ENCODE peak calls at places on chromosomes 2 and 18, in nine cellular contexts. N is RPMI8226; T is activated naive CD4-positive, alpha-beta T cell treated with anti-CD3 and anti-CD28 coated beads, Interleukin-2, amount 50 U/mL, for 16 hours; B is adipocyte; A is NB4; F is ureter; C is retina; W is left ventricle myocardium inferior; U is AG08395. O is an unnamed sample.

GRCh38 chr2:232085179-232085578 is 123.7 kb downstream of the DIS3L2 start:
- DNase-seq in N (no peak), T (no peak), B (no peak), A (peak; percentile 11), F (no peak), C (no peak), W (no peak), U (no peak), O (no peak)

GRCh38 chr2:224039080-224039769 is at the start of gene SERPINE2:
- DNase-seq in N (peak; percentile 44), T (peak; percentile 64), B (peak; percentile 81), A (peak; percentile 62), F (peak; percentile 53), C (peak; percentile 93), W (peak; percentile 57), U (peak; percentile 90), O (peak; percentile 90)

GRCh38 chr18:49819768-49820662 is 6.7 kb upstream of the ACAA2 start:
- DNase-seq in N (peak; percentile 7), T (no peak), B (no peak), A (peak; percentile 23), F (no peak), C (no peak), W (no peak), U (no peak), O (no peak)

GRCh38 chr18:70154591-70155194 is 50.8 kb downstream of the RTTN start:
- DNase-seq in N (no peak), T (no peak), B (peak; percentile 62), A (no peak), F (no peak), C (no peak), W (no peak), U (peak; percentile 59), O (peak; percentile 22)

GRCh38 chr2:135525786-135526185 is 5.2 kb downstream of the ZRANB3 start:
- DNase-seq in N (no peak), T (no peak), B (no peak), A (no peak), F (no peak), C (no peak), W (no peak), U (no peak), O (no peak)

GRCh38 chr2:123207245-123207644 is 817.8 kb upstream of the CNTNAP5 start:
- DNase-seq in N (no peak), T (no peak), B (no peak), A (no peak), F (no peak), C (no peak), W (no peak), U (no peak), O (no peak)

GRCh38 chr2:12270876-12271588 is 445.7 kb upstream of the TRIB2 start:
- DNase-seq in N (no peak), T (peak; percentile 14), B (no peak), A (no peak), F (no peak), C (no peak), W (no peak), U (no peak), O (no peak)

GRCh38 chr2:28164280-28164801 is 228.3 kb upstream of the FOSL2 start:
- DNase-seq in N (no peak), T (no peak), B (peak; percentile 51), A (no peak), F (no peak), C (no peak), W (peak; percentile 41), U (peak; percentile 32), O (peak; percentile 61)

GRCh38 chr2:184562532-184562931 is 35.8 kb upstream of the ZNF804A start:
- DNase-seq in N (no peak), T (no peak), B (peak; percentile 69), A (peak; percentile 79), F (no peak), C (no peak), W (no peak), U (no peak), O (no peak)